ENCODE peak calls at places on chromosomes 11 and 22, in ten cellular contexts. R is heart right ventricle; N is AG09309; S is neural progenitor cell; E is HFF-Myc; H is uterus; U is BJ; Z is A549; T is CD4-positive, CD25-positive, alpha-beta regulatory T cell; K is bronchial epithelial cell. X is an unnamed sample.

GRCh38 chr11:19800162-19800561 is 87.5 kb downstream of the NAV2 start:
- DNase-seq in Z (no peak), S (no peak), N (no peak), U (no peak), T (no peak), H (no peak), R (no peak), K (no peak), E (no peak), X (peak)

GRCh38 chr22:21797444-21798221 is 62.0 kb upstream of the YPEL1 start:
- DNase-seq in T (no peak), K (peak), H (no peak), E (no peak), R (no peak), U (peak), S (no peak), N (no peak), Z (no peak), X (peak)

GRCh38 chr11:46279393-46280099 is 2.1 kb downstream of the CREB3L1 start:
- DNase-seq in H (peak), S (peak), U (no peak), N (no peak), K (no peak), E (no peak), T (no peak), R (peak), Z (no peak), X (peak)

GRCh38 chr22:42313804-42314581 is 43.5 kb upstream of the TCF20 start:
- DNase-seq in S (peak), E (no peak), N (no peak), H (peak), K (peak), R (peak), Z (peak), T (peak), U (no peak), X (peak)

GRCh38 chr11:2523821-2524391 is 79.1 kb downstream of the KCNQ1 start:
- DNase-seq in T (no peak), N (no peak), E (no peak), S (peak), H (peak), U (no peak), Z (no peak), R (peak), K (no peak), X (no peak)

GRCh38 chr22:17748555-17749353 is 25.5 kb downstream of the BID start:
- DNase-seq in R (no peak), Z (no peak), H (peak), U (no peak), K (no peak), N (no peak), E (no peak), S (peak), T (no peak), X (peak)

GRCh38 chr22:46444390-46444854 is 93.0 kb downstream of the CELSR1 start:
- DNase-seq in T (no peak), N (no peak), Z (no peak), H (no peak), K (no peak), E (no peak), S (no peak), R (no peak), U (no peak), X (no peak)

GRCh38 chr11:64321533-64321932 is 3.6 kb downstream of the PRDX5 start:
- DNase-seq in K (peak), N (no peak), T (no peak), S (no peak), Z (no peak), H (no peak), U (no peak), E (no peak), R (no peak), X (no peak)

GRCh38 chr22:37896181-37896592 is 9.9 kb upstream of the MICALL1 start:
- DNase-seq in S (no peak), Z (no peak), U (no peak), H (no peak), E (no peak), T (peak), K (peak), R (no peak), N (no peak), X (no peak)

GRCh38 chr11:76506833-76507232 is 62.0 kb downstream of the EMSY start:
- DNase-seq in K (no peak), N (no peak), Z (no peak), T (no peak), H (no peak), R (no peak), E (no peak), S (no peak), U (no peak), X (no peak)

GRCh38 chr11:27087425-27087824 is 46.8 kb downstream of the BBOX1 start:
- DNase-seq in R (no peak), T (no peak), Z (no peak), K (peak), E (no peak), S (no peak), U (no peak), H (no peak), N (no peak), X (no peak)

GRCh38 chr11:127640822-127641485 is 640.4 kb upstream of the KIRREL3 start:
- DNase-seq in E (no peak), R (no peak), N (no peak), T (no peak), K (no peak), Z (no peak), S (no peak), H (no peak), U (no peak), X (no peak)

GRCh38 chr11:35040221-35040942 is 98.6 kb upstream of the CD44 start:
- DNase-seq in U (no peak), H (no peak), T (peak), N (no peak), Z (peak), S (no peak), R (no peak), K (peak), E (no peak), X (no peak)

GRCh38 chr11:73759520-73760065 is 1.3 kb downstream of the RAB6A start:
- DNase-seq in U (no peak), T (peak), Z (peak), S (no peak), K (peak), E (no peak), H (no peak), N (no peak), R (no peak), X (no peak)

GRCh38 chr11:112513936-112514716 is 253.5 kb upstream of the PLET1 start:
- DNase-seq in N (no peak), H (no peak), S (no peak), T (no peak), K (no peak), R (no peak), U (no peak), E (no peak), Z (no peak), X (no peak)

GRCh38 chr11:96033569-96033968 is 109.7 kb upstream of the MTMR2 start:
- DNase-seq in S (no peak), Z (no peak), R (no peak), N (no peak), E (no peak), K (no peak), T (no peak), H (no peak), U (no peak), X (no peak)

GRCh38 chr11:103633037-103633788 is 403.2 kb upstream of the DDI1 start:
- DNase-seq in S (no peak), U (peak), E (no peak), N (peak), R (no peak), H (no peak), K (no peak), Z (no peak), T (no peak), X (no peak)

GRCh38 chr22:25777870-25778269 is 35.9 kb downstream of the MYO18B start:
- DNase-seq in T (peak), Z (peak), K (peak), E (no peak), U (no peak), S (peak), R (no peak), H (no peak), N (peak), X (no peak)

GRCh38 chr11:35454362-35454761 is 35.0 kb upstream of the SLC1A2 start:
- DNase-seq in K (no peak), U (no peak), E (no peak), S (no peak), T (no peak), H (no peak), R (no peak), N (no peak), Z (no peak), X (no peak)

GRCh38 chr22:45884201-45885067 is 92.5 kb downstream of the WNT7B start:
- DNase-seq in H (peak), S (no peak), Z (no peak), N (no peak), E (no peak), K (no peak), T (no peak), R (peak), U (no peak), X (peak)

GRCh38 chr11:59152312-59152967 is 9.8 kb downstream of the FAM111A start:
- DNase-seq in T (peak), R (no peak), U (no peak), N (no peak), S (no peak), Z (no peak), K (no peak), E (no peak), H (no peak), X (no peak)

GRCh38 chr22:38124236-38124974 is 13.9 kb upstream of the BAIAP2L2 start:
- DNase-seq in S (peak), H (no peak), E (no peak), K (peak), R (no peak), N (no peak), Z (no peak), T (no peak), U (no peak), X (no peak)

GRCh38 chr11:62770778-62771143 is 435 bp upstream of the TAF6L start:
- DNase-seq in S (no peak), E (no peak), R (no peak), Z (no peak), N (no peak), T (no peak), U (no peak), K (no peak), H (peak), X (no peak)

GRCh38 chr22:50569896-50570535 is 7.3 kb upstream of the SYCE3 start:
- DNase-seq in H (no peak), U (no peak), K (no peak), Z (no peak), T (no peak), N (no peak), S (no peak), E (no peak), R (no peak), X (no peak)

GRCh38 chr11:19259487-19260345 is 19.0 kb upstream of the E2F8 start:
- DNase-seq in S (peak), U (peak), N (no peak), R (peak), H (peak), T (peak), K (peak), Z (peak), E (no peak), X (peak)

GRCh38 chr11:89516496-89516895 is 25.3 kb upstream of the NOX4 start:
- DNase-seq in H (no peak), N (no peak), S (no peak), T (no peak), Z (no peak), R (no peak), K (no peak), E (no peak), U (no peak), X (no peak)

GRCh38 chr11:63839508-63840355 is 822 bp downstream of the MARK2 start:
- DNase-seq in Z (no peak), R (peak), T (peak), K (no peak), U (no peak), S (peak), H (peak), N (no peak), E (no peak), X (peak)

GRCh38 chr11:118223992-118224391 is 819 bp downstream of the JAML start:
- DNase-seq in K (no peak), U (no peak), Z (no peak), R (no peak), E (no peak), S (no peak), N (no peak), T (peak), H (no peak), X (no peak)
- H3K4me3 ChIP-seq in K (no peak), U (no peak), Z (no peak), R (no peak), E (no peak), S (no peak), N (no peak), T (peak), H (no peak), X (no peak)

DNA sequence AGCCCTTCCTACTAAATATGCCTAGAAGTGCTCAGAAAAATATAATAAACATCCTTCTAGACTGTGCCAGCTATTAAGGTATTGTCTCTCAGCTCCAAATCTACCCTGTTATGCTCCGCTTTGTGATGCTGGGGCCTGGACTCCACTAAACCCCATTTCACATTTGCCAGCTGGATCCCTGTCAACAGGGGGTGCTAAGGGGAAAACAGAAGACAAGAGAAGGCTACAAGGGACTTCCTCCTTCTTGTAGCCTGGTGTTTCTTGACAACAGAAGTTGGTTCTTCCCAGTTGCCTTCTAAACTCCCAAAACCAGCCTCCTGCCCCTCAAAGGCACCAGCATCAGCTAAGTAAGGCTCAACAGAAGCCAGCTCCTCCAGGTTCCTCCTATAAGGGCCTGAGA is 5.2 kb downstream of the NUMA1 start:
- DNase-seq in N (no peak), H (no peak), S (peak), U (no peak), R (no peak), K (no peak), T (peak), E (no peak), Z (no peak), X (peak)
- H3K4me3 ChIP-seq in N (no peak), H (no peak), S (no peak), U (no peak), R (no peak), K (no peak), T (no peak), E (no peak), Z (no peak), X (no peak)

GRCh38 chr11:40293655-40294342 is 1165.7 kb downstream of the LRRC4C start:
- DNase-seq in R (peak), U (peak), T (peak), Z (peak), N (peak), S (peak), E (peak), H (peak), K (peak), X (peak)

GRCh38 chr11:40290031-40290650 is 1169.3 kb downstream of the LRRC4C start:
- DNase-seq in R (no peak), U (no peak), N (no peak), E (no peak), T (no peak), H (no peak), Z (no peak), S (no peak), K (peak), X (no peak)

GRCh38 chr11:40292636-40293585 is 1166.5 kb downstream of the LRRC4C start:
- DNase-seq in S (peak), E (no peak), K (no peak), U (no peak), T (no peak), N (no peak), R (peak), H (peak), Z (peak), X (peak)

GRCh38 chr11:40289370-40289769 is 1170.1 kb downstream of the LRRC4C start:
- DNase-seq in T (no peak), S (no peak), H (no peak), R (no peak), Z (no peak), E (no peak), N (no peak), K (no peak), U (no peak), X (no peak)

DNA sequence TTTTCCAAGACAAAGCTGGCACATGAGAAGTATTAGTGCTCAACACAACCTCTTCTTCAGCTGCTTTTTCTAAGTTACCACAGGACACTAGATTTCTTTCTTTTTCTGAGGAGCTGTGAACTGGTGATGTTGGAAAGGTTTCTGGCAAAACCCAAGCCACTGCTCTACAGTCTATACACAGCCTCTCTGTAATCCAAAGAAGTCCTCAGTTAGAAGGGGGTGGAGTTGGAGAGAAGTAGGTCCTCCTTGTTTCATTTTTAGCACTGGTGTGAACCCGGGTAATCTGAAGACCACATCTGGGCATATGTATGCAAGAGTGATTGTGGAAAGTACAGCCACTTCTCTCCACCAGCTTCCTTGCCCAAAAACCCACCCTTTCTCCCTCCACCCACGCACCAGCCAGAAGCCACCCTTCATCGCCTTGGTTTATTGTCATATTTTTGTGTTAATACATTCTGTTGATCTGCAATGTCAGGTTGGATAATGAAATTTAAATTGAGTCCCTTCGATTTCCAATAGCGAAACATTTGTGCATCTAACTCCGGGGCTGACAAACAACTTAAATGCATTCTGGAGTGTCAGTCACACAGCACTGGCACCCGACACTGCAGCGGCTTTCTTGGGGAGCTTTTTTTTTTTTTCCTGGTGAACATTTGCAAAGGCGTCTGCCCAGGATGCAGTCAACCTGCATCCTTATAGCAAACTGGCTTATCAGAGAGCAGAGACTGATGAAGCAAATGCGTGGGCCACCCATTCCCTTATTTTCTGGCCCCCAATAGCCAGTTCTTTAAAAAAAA is 1168.0 kb downstream of the LRRC4C start:
- DNase-seq in T (no peak), K (no peak), Z (no peak), R (no peak), U (no peak), S (peak), N (no peak), E (no peak), H (no peak), X (no peak)
- H3K4me3 ChIP-seq in T (no peak), K (no peak), Z (no peak), R (peak), U (no peak), S (peak), N (no peak), E (no peak), H (no peak), X (no peak)

DNA sequence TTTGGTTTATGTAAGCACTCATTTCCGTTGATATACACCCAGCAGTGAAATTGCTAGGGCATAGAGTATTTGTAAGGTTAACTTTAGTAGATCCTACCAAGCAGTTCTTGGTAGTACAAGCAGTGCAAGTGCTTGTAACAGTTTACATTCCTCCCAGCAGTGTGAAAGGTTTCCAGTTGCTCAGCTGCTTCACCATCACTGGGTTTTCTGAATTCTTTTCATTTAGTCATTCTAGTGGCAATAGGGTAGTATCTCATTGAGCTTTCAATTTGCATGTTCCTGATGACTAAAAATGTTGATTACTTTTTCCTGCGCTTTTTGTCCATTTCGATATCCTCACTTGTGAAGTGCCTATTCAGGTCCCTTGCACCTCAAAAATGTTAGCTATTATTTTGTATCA is 34.3 kb downstream of the ZNF202 start:
- DNase-seq in N (no peak), E (no peak), K (no peak), U (no peak), R (no peak), T (no peak), Z (no peak), H (no peak), S (no peak), X (no peak)
- H3K4me3 ChIP-seq in N (no peak), E (no peak), K (no peak), U (no peak), R (no peak), T (no peak), Z (no peak), H (no peak), S (no peak), X (no peak)

DNA sequence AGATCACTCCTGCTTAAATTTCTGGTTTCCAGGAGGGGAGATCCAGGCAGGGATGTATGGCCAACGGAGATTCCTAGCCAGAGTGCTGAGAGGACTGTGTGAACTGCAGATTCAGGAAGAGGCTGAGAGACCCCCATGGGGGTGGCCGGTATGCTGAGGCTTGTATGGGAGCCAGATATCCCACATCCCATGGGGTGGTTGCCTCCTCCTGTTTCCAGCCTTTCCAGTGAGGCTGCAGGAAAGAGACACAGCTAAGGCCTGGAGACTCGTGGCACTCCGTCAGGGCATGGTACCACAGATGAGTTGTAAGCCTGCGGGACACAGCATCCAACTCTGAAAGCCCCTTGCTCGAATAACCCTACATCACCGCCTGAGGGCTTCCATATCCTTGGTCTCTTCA is 1.4 kb upstream of the MYOD1 start:
- DNase-seq in U (no peak), E (no peak), Z (no peak), S (no peak), K (no peak), R (no peak), H (no peak), T (no peak), N (no peak), X (no peak)
- H3K4me3 ChIP-seq in U (no peak), E (no peak), Z (no peak), S (no peak), K (no peak), R (no peak), H (no peak), T (no peak), N (no peak), X (no peak)

X was measured in cardiac muscle cell.